ENCODE peak calls at places on chromosomes 3 and 15, in eight cellular contexts. F is tibial nerve, T is heart right ventricle, K is GM23338, P is psoas muscle, C is endothelial cell of umbilical vein, G is heart left ventricle, O is BE2C. E is an unnamed sample.
A peak's percentile ranks its signal among the peaks of the same experiment; 100 is the strongest.

GRCh38 chr15:57560976-57561711 is 30.6 kb upstream of the MYZAP start:
- DNase-seq in K (peak; percentile 79), T (peak; percentile 87), P (peak; percentile 54), C (peak; percentile 96), F (peak; percentile 71), O (peak; percentile 82), G (peak; percentile 80), E (peak; percentile 82)

GRCh38 chr15:48774484-48774883 is 36.4 kb downstream of the CEP152 start:
- DNase-seq in O (no peak), P (no peak), F (no peak), G (no peak), T (no peak), K (no peak), C (no peak), E (no peak)

GRCh38 chr3:14144423-14145075 is 19.7 kb downstream of the TMEM43 start:
- DNase-seq in G (peak; percentile 61), F (peak; percentile 88), T (peak; percentile 88), O (peak; percentile 49), K (peak; percentile 84), P (no peak), C (peak; percentile 97), E (peak; percentile 89)

GRCh38 chr15:55008397-55008796 is 188.3 kb downstream of the RSL24D1 start:
- DNase-seq in P (no peak), K (no peak), T (no peak), F (no peak), O (no peak), C (no peak), G (no peak), E (no peak)

GRCh38 chr3:193590088-193590856 is 2.7 kb upstream of the OPA1 start:
- DNase-seq in P (no peak), C (peak; percentile 15), K (no peak), O (no peak), G (no peak), T (no peak), F (no peak), E (no peak)

GRCh38 chr3:59502806-59503205 is 453.0 kb upstream of the CFAP20DC start:
- DNase-seq in C (no peak), F (no peak), P (no peak), T (no peak), O (no peak), K (no peak), G (no peak), E (no peak)

GRCh38 chr3:147758786-147759185 is 349.6 kb downstream of the ZIC1 start:
- DNase-seq in K (no peak), C (no peak), F (peak; percentile 4), O (no peak), G (no peak), T (no peak), P (no peak), E (no peak)

GRCh38 chr3:178352300-178353021 is 183.8 kb upstream of the KCNMB2 start:
- DNase-seq in O (no peak), K (peak; percentile 44), C (peak; percentile 90), F (no peak), T (no peak), G (no peak), P (no peak), E (no peak)

GRCh38 chr3:136428167-136428566 is 178.0 kb downstream of the PCCB start:
- DNase-seq in K (no peak), O (peak; percentile 29), G (no peak), P (no peak), F (no peak), T (no peak), C (no peak), E (no peak)

GRCh38 chr3:99862208-99862607 is 44.5 kb downstream of the CMSS1 start:
- DNase-seq in T (no peak), O (no peak), F (no peak), G (no peak), P (no peak), C (peak; percentile 51), K (no peak), E (no peak)

GRCh38 chr3:128619146-128619890 is 31.3 kb downstream of the RPN1 start:
- DNase-seq in P (no peak), K (no peak), C (peak; percentile 67), O (no peak), T (no peak), G (no peak), F (no peak), E (no peak)

GRCh38 chr3:52456800-52457183 is 1.4 kb downstream of the NISCH start:
- DNase-seq in O (no peak), C (no peak), G (no peak), F (no peak), K (no peak), T (no peak), P (no peak), E (no peak)

GRCh38 chr3:161108840-161109239 is 3.7 kb upstream of the B3GALNT1 start:
- DNase-seq in C (no peak), K (no peak), O (no peak), P (no peak), F (no peak), G (no peak), T (no peak), E (no peak)

GRCh38 chr3:128496602-128497304 is 3.8 kb upstream of the GATA2 start:
- DNase-seq in P (peak; percentile 27), K (peak; percentile 63), G (no peak), O (peak; percentile 80), T (no peak), F (no peak), C (peak; percentile 47), E (no peak)

GRCh38 chr3:138328341-138328740 is 1.3 kb downstream of the NME9 start:
- DNase-seq in F (no peak), G (no peak), O (no peak), T (no peak), K (peak; percentile 51), C (no peak), P (no peak), E (no peak)
- TF ChIP-seq CTCF in F (peak; percentile 19), G (no peak), O (peak; percentile 35), T (no peak), K (peak; percentile 38), C (no peak), P (no peak), E (no peak)

GRCh38 chr3:116806351-116806750 is 96.8 kb downstream of the TUSC7 start:
- DNase-seq in O (no peak), C (no peak), F (no peak), G (no peak), T (no peak), K (no peak), P (no peak), E (no peak)
- H3K4me3 ChIP-seq in O (no peak overlapping the region), C (no peak overlapping the region), F (no peak overlapping the region), G (no peak overlapping the region), T (no peak overlapping the region), K (no peak overlapping the region), P (no peak overlapping the region), E (no peak overlapping the region)

GRCh38 chr3:10706156-10707088 is 109.6 kb upstream of the SLC6A11 start:
- DNase-seq in T (no peak), P (no peak), F (no peak), K (peak; percentile 59), C (no peak), G (no peak), O (no peak), E (no peak)
- TF ChIP-seq CTCF in T (no peak), P (no peak), F (no peak), K (peak; percentile 50), C (no peak), G (no peak), O (peak; percentile 29), E (no peak)

GRCh38 chr3:44418549-44418948 is 58.9 kb downstream of the ZNF445 start:
- DNase-seq in O (no peak), C (no peak), P (no peak), T (no peak), F (no peak), G (no peak), K (peak; percentile 67), E (no peak)
- H3K4me3 ChIP-seq in O (no peak overlapping the region), C (no peak overlapping the region), P (no peak overlapping the region), T (no peak overlapping the region), F (no peak overlapping the region), G (no peak overlapping the region), K (no peak overlapping the region), E (no peak overlapping the region)

GRCh38 chr3:50258979-50259378 is 10.0 kb upstream of the SEMA3B start:
- DNase-seq in G (no peak), O (no peak), T (no peak), F (no peak), K (no peak), P (no peak), C (no peak), E (no peak)
- TF ChIP-seq CTCF in G (no peak), O (no peak), T (no peak), F (no peak), K (no peak), P (no peak), C (no peak), E (no peak)

GRCh38 chr3:172516318-172517214 is 6.7 kb downstream of the TNFSF10 start:
- DNase-seq in O (no peak), C (peak; percentile 89), P (peak; percentile 36), T (peak; percentile 74), K (no peak), G (peak; percentile 73), F (peak; percentile 69), E (peak; percentile 81)
- H3K4me3 ChIP-seq in O (no peak overlapping the region), C (no peak overlapping the region), P (no peak overlapping the region), T (peak overlapping the region; percentile 69), K (no peak overlapping the region), G (no peak overlapping the region), F (no peak overlapping the region), E (no peak overlapping the region)

DNA sequence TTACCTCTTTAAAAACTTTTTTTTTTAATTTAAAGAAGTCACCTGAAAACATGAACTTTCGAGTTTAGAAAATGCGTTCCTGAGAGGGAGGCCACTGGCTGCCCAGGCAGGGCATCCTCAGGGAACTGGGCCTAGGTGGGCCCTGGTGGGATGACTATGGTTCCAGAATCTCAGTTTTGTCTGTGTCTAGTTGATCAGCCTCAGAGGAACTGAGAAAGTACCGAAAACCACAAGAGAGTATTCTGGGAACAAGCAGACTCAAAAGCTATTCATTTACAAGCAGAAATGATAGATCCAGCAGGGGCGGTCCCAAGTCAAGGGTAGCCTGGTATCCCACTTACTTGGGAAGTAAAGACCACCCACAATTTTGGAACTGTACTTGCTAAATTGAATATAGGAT is 10.5 kb downstream of the WWTR1 start:
- DNase-seq in P (no peak), T (no peak), G (no peak), O (no peak), K (no peak), C (no peak), F (no peak), E (no peak)
- TF ChIP-seq CTCF in P (no peak), T (no peak), G (no peak), O (no peak), K (no peak), C (no peak), F (no peak), E (no peak)